ENCODE peak calls at places on chromosomes 6 and 20, in four cellular contexts. W, A, C and Y are unnamed samples.

GRCh38 chr20:57203986-57204385 is 62.5 kb downstream of the BMP7 start:
- DNase-seq in W (no peak), A (no peak), C (no peak), Y (no peak)

GRCh38 chr6:162379762-162380409 is 347.7 kb downstream of the PRKN start:
- DNase-seq in W (no peak), A (no peak), C (no peak), Y (no peak)

GRCh38 chr20:12217382-12217781 is 299.7 kb downstream of the BTBD3 start:
- DNase-seq in W (no peak), A (no peak), C (no peak), Y (no peak)

GRCh38 chr20:29741894-29742698 is 1515.4 kb upstream of the DEFB115 start:
- DNase-seq in W (no peak), A (no peak), C (no peak), Y (no peak)

GRCh38 chr20:18004389-18005031 is 35.7 kb downstream of the MGME1 start:
- DNase-seq in W (no peak), A (no peak), C (no peak), Y (no peak)

GRCh38 chr6:13733178-13733851 is 21.7 kb upstream of the RANBP9 start:
- DNase-seq in W (peak; percentile 59), A (no peak), C (peak; percentile 89), Y (no peak)

GRCh38 chr20:32796383-32797159 is 23.2 kb upstream of the MAPRE1 start:
- DNase-seq in W (no peak), A (no peak), C (no peak), Y (no peak)

GRCh38 chr6:44668391-44668930 is 281.0 kb downstream of the CDC5L start:
- DNase-seq in W (no peak), A (no peak), C (no peak), Y (no peak)

GRCh38 chr6:41638801-41639555 is 710 bp downstream of the MDFI start:
- DNase-seq in W (no peak), A (no peak), C (no peak), Y (no peak)

GRCh38 chr20:10309326-10309725 is 90.7 kb downstream of the SNAP25 start:
- DNase-seq in W (no peak), A (no peak), C (no peak), Y (no peak)

GRCh38 chr6:39897699-39898098 is 36.6 kb downstream of the MOCS1 start:
- DNase-seq in W (no peak), A (no peak), C (peak; percentile 44), Y (no peak)

GRCh38 chr6:75098709-75099108 is 107.1 kb downstream of the COL12A1 start:
- DNase-seq in W (peak; percentile 68), A (no peak), C (no peak), Y (no peak)

GRCh38 chr6:72825265-72825918 is 203.5 kb downstream of the KCNQ5 start:
- DNase-seq in W (no peak), A (no peak), C (no peak), Y (no peak)

GRCh38 chr6:117545161-117545595 is 57.1 kb downstream of the GOPC start:
- DNase-seq in W (no peak), A (no peak), C (peak; percentile 98), Y (no peak)

GRCh38 chr6:105898286-105898685 is 187.8 kb upstream of the PRDM1 start:
- DNase-seq in W (no peak), A (no peak), C (no peak), Y (no peak)

GRCh38 chr20:38093641-38094077 is 60.1 kb downstream of the RPRD1B start:
- DNase-seq in W (no peak), A (no peak), C (no peak), Y (no peak)

GRCh38 chr6:27495386-27496135 is 22.7 kb upstream of the ZNF184 start:
- DNase-seq in W (peak; percentile 69), A (no peak), C (no peak), Y (peak; percentile 84)

GRCh38 chr20:58626076-58626475 is 25.0 kb upstream of the STX16 start:
- DNase-seq in W (no peak), A (no peak), C (no peak), Y (no peak)

GRCh38 chr6:579339-579738 is 77.6 kb downstream of the HUS1B start:
- DNase-seq in W (no peak), A (no peak), C (no peak), Y (no peak)

GRCh38 chr6:1311400-1312192 is at the start of gene FOXQ1:
- DNase-seq in W (no peak), A (no peak), C (peak; percentile 51), Y (peak; percentile 64)

GRCh38 chr20:58023346-58023745 is 205.1 kb downstream of the ANKRD60 start:
- DNase-seq in W (no peak), A (no peak), C (no peak), Y (no peak)

GRCh38 chr6:33453361-33454008 is 891 bp upstream of the ZBTB9 start:
- DNase-seq in W (no peak), A (no peak), C (no peak), Y (no peak)

GRCh38 chr20:10521068-10521834 is 86.1 kb downstream of the SLX4IP start:
- DNase-seq in W (no peak), A (no peak), C (peak; percentile 66), Y (no peak)

GRCh38 chr20:6590891-6591679 is 176.4 kb upstream of the BMP2 start:
- DNase-seq in W (no peak), A (no peak), C (no peak), Y (no peak)

GRCh38 chr6:25835442-25836283 is 3.8 kb upstream of the SLC17A1 start:
- DNase-seq in W (peak; percentile 47), A (no peak), C (no peak), Y (no peak)

GRCh38 chr6:37620519-37620918 is 77.2 kb downstream of the MDGA1 start:
- DNase-seq in W (peak; percentile 20), A (no peak), C (no peak), Y (no peak)

GRCh38 chr6:80523531-80523970 is 417.1 kb downstream of the BCKDHB start:
- DNase-seq in W (peak; percentile 38), A (no peak), C (peak; percentile 88), Y (peak; percentile 61)

GRCh38 chr20:59783020-59784010 is 150.1 kb downstream of the SYCP2 start:
- DNase-seq in W (no peak), A (peak; percentile 18), C (peak; percentile 25), Y (peak; percentile 79)

GRCh38 chr6:135680964-135681913 is 170.3 kb upstream of the PDE7B start:
- DNase-seq in W (no peak), A (peak; percentile 5), C (peak; percentile 46), Y (no peak)

GRCh38 chr6:46491201-46491788 is at the start of gene RCAN2:
- DNase-seq in W (peak; percentile 83), A (peak; percentile 18), C (peak; percentile 35), Y (peak; percentile 62)

GRCh38 chr20:9025643-9026042 is 43.2 kb upstream of the PLCB4 start:
- DNase-seq in W (no peak), A (no peak), C (no peak), Y (no peak)

GRCh38 chr20:35165221-35166185 is 6.4 kb upstream of the PROCR start:
- DNase-seq in W (no peak), A (no peak), C (no peak), Y (no peak)